ENCODE peak calls at places on chromosomes 4 and X, in seven cellular contexts. One of them, this sample, is unnamed.

GRCh38 chr4:8393593-8394038 is 46.9 kb downstream of the ACOX3 start:
- DNase-seq in CD4-positive, alpha-beta T cell: no peak
- DNase-seq in AG08395: peak
- DNase-seq in AML-193: no peak
- DNase-seq in GM04503: peak
- DNase-seq in HFFc6: peak
- DNase-seq in activated T-helper 1 cell treated with Interleukin-2 at 50 U/mL for 16 hours: no peak
- DNase-seq in this sample: peak

GRCh38 chrX:151084454-151084853 is 91.9 kb upstream of the GPR50 start:
- DNase-seq in HFFc6: no peak
- DNase-seq in GM04503: no peak
- DNase-seq in AG08395: no peak
- DNase-seq in AML-193: no peak
- DNase-seq in activated T-helper 1 cell treated with Interleukin-2 at 50 U/mL for 16 hours: no peak
- DNase-seq in CD4-positive, alpha-beta T cell: no peak
- DNase-seq in this sample: no peak

GRCh38 chr4:78684196-78685079 is 91.7 kb upstream of the BMP2K start:
- DNase-seq in AML-193: no peak
- DNase-seq in AG08395: no peak
- DNase-seq in CD4-positive, alpha-beta T cell: no peak
- DNase-seq in HFFc6: peak
- DNase-seq in activated T-helper 1 cell treated with Interleukin-2 at 50 U/mL for 16 hours: no peak
- DNase-seq in GM04503: no peak
- DNase-seq in this sample: no peak

GRCh38 chr4:98919996-98920395 is 8.9 kb downstream of the EIF4E start:
- DNase-seq in activated T-helper 1 cell treated with Interleukin-2 at 50 U/mL for 16 hours: no peak
- DNase-seq in AG08395: peak
- DNase-seq in GM04503: no peak
- DNase-seq in AML-193: no peak
- DNase-seq in CD4-positive, alpha-beta T cell: no peak
- DNase-seq in HFFc6: peak
- DNase-seq in this sample: no peak

GRCh38 chr4:87913871-87914270 is 61.6 kb upstream of the SPP1 start:
- DNase-seq in activated T-helper 1 cell treated with Interleukin-2 at 50 U/mL for 16 hours: no peak
- DNase-seq in GM04503: no peak
- DNase-seq in AML-193: no peak
- DNase-seq in HFFc6: no peak
- DNase-seq in AG08395: no peak
- DNase-seq in CD4-positive, alpha-beta T cell: no peak
- DNase-seq in this sample: no peak

GRCh38 chrX:129609395-129609794 is 45.4 kb downstream of the APLN start:
- DNase-seq in AG08395: no peak
- DNase-seq in HFFc6: no peak
- DNase-seq in GM04503: no peak
- DNase-seq in AML-193: no peak
- DNase-seq in CD4-positive, alpha-beta T cell: no peak
- DNase-seq in activated T-helper 1 cell treated with Interleukin-2 at 50 U/mL for 16 hours: no peak
- DNase-seq in this sample: peak

GRCh38 chrX:14922437-14922836 is 49.2 kb downstream of the MOSPD2 start:
- DNase-seq in CD4-positive, alpha-beta T cell: no peak
- DNase-seq in activated T-helper 1 cell treated with Interleukin-2 at 50 U/mL for 16 hours: no peak
- DNase-seq in HFFc6: peak
- DNase-seq in AG08395: peak
- DNase-seq in GM04503: peak
- DNase-seq in AML-193: no peak
- DNase-seq in this sample: no peak

GRCh38 chrX:130030826-130031225 is 48.4 kb downstream of the BCORL1 start:
- DNase-seq in GM04503: no peak
- DNase-seq in CD4-positive, alpha-beta T cell: no peak
- DNase-seq in AML-193: no peak
- DNase-seq in AG08395: no peak
- DNase-seq in HFFc6: no peak
- DNase-seq in activated T-helper 1 cell treated with Interleukin-2 at 50 U/mL for 16 hours: no peak
- DNase-seq in this sample: no peak

GRCh38 chr4:154082760-154083530 is 294.1 kb upstream of the SFRP2 start:
- DNase-seq in GM04503: no peak
- DNase-seq in HFFc6: no peak
- DNase-seq in AG08395: no peak
- DNase-seq in activated T-helper 1 cell treated with Interleukin-2 at 50 U/mL for 16 hours: no peak
- DNase-seq in CD4-positive, alpha-beta T cell: no peak
- DNase-seq in AML-193: no peak
- DNase-seq in this sample: no peak

GRCh38 chr4:166174717-166175510 is 301.9 kb downstream of the TLL1 start:
- DNase-seq in GM04503: no peak
- DNase-seq in activated T-helper 1 cell treated with Interleukin-2 at 50 U/mL for 16 hours: no peak
- DNase-seq in AG08395: no peak
- DNase-seq in CD4-positive, alpha-beta T cell: no peak
- DNase-seq in HFFc6: peak
- DNase-seq in AML-193: no peak
- DNase-seq in this sample: no peak